ENCODE peak calls at places on chromosomes 4 and X, in four cellular contexts. N is CD4-positive, CD25-positive, alpha-beta regulatory T cell; C is CD4-positive, alpha-beta T cell; X is lung. J is an unnamed sample.

GRCh38 chrX:118974908-118975671 is 672 bp downstream of the LONRF3 start:
- DNase-seq in N (peak), C (peak), X (peak), J (no peak)

GRCh38 chrX:27890611-27891010 is 82.8 kb downstream of the MAGEB10 start:
- DNase-seq in N (no peak), C (no peak), X (no peak), J (no peak)

GRCh38 chr4:102328045-102328444 is 17.2 kb downstream of the SLC39A8 start:
- DNase-seq in N (no peak), C (no peak), X (no peak), J (no peak)

GRCh38 chr4:125041372-125041930 is 273.3 kb upstream of the FAT4 start:
- DNase-seq in N (no peak), C (no peak), X (no peak), J (no peak)

GRCh38 chr4:82710202-82710929 is 88.2 kb downstream of the SCD5 start:
- DNase-seq in N (no peak), C (no peak), X (no peak), J (no peak)

GRCh38 chr4:5706486-5707290 is 1.7 kb downstream of the EVC2 start:
- DNase-seq in N (no peak), C (no peak), X (no peak), J (no peak)

GRCh38 chr4:24748023-24748422 is 47.4 kb upstream of the SOD3 start:
- DNase-seq in N (no peak), C (no peak), X (no peak), J (no peak)

GRCh38 chrX:148914783-148915182 is 414.4 kb downstream of the AFF2 start:
- DNase-seq in N (no peak), C (no peak), X (no peak), J (no peak)

GRCh38 chrX:48966796-48967579 is 4.7 kb downstream of the KCND1 start:
- DNase-seq in N (no peak), C (no peak), X (no peak), J (no peak)

GRCh38 chrX:45196701-45197100 is 4.0 kb downstream of the DIPK2B start:
- DNase-seq in N (no peak), C (no peak), X (no peak), J (no peak)

GRCh38 chrX:21770631-21771321 is 12.9 kb upstream of the SMPX start:
- DNase-seq in N (no peak), C (no peak), X (no peak), J (no peak)

GRCh38 chrX:115941388-115941787 is 229.2 kb upstream of the AGTR2 start:
- DNase-seq in N (no peak), C (no peak), X (no peak), J (no peak)

GRCh38 chrX:65751511-65751910 is 84.1 kb downstream of the MSN start:
- DNase-seq in N (no peak), C (no peak), X (no peak), J (no peak)

GRCh38 chr4:88606832-88607231 is 14.6 kb downstream of the HERC3 start:
- DNase-seq in N (no peak), C (no peak), X (no peak), J (no peak)

GRCh38 chr4:88614058-88614457 is 21.8 kb downstream of the HERC3 start:
- DNase-seq in N (no peak), C (no peak), X (no peak), J (no peak)

GRCh38 chr4:88613417-88613875 is 21.2 kb downstream of the HERC3 start:
- DNase-seq in N (peak), C (peak), X (no peak), J (no peak)

GRCh38 chr4:88609387-88609786 is 17.1 kb downstream of the HERC3 start:
- DNase-seq in N (no peak), C (no peak), X (no peak), J (no peak)

GRCh38 chr4:88610771-88611170 is 18.5 kb downstream of the HERC3 start:
- DNase-seq in N (no peak), C (no peak), X (no peak), J (no peak)
- H3K27ac ChIP-seq in N (peak), C (peak), X (peak), J (no peak)

GRCh38 chr4:21864686-21865085 is 83.9 kb downstream of the KCNIP4 start:
- DNase-seq in N (no peak), C (no peak), X (no peak), J (no peak)

DNA sequence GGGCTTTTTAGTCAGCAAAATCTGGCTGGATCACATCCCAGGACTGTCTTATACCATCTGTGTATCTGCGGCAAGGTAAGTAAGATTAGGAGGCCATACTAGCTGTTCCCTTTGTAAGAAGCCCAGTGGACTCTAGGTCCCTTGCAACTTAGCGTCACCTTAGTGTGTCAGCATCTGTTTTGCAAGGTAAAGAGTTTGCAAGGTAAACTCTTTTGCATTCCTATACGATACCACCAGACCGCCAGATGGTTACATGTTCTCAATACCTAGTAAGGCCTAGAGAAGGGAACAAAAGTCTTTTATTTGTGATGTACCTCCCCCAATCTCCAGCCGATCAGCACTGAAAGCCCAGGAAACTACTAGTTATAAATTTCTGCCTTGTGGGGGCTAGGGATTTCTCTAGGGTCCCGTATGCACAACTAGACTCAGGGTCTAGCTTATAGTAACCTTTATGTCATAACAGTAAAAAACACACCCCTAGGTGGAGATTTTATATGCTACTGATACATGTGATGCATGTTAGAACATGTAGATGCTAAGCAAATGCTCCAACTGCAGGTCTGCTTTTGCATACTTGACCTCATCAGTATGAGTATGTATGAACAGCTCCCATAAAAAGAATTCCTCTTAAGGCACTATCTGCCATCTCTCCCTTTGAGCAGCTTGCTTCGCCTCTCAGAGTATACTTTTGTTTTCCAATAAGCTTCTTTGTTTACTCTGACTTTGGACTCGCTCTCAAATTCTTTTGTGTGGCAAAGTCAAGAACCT is 78.4 kb downstream of the KCNIP4 start:
- DNase-seq in N (no peak), C (no peak), X (no peak), J (no peak)
- H3K27ac ChIP-seq in N (no peak), C (no peak), X (no peak), J (no peak)

DNA sequence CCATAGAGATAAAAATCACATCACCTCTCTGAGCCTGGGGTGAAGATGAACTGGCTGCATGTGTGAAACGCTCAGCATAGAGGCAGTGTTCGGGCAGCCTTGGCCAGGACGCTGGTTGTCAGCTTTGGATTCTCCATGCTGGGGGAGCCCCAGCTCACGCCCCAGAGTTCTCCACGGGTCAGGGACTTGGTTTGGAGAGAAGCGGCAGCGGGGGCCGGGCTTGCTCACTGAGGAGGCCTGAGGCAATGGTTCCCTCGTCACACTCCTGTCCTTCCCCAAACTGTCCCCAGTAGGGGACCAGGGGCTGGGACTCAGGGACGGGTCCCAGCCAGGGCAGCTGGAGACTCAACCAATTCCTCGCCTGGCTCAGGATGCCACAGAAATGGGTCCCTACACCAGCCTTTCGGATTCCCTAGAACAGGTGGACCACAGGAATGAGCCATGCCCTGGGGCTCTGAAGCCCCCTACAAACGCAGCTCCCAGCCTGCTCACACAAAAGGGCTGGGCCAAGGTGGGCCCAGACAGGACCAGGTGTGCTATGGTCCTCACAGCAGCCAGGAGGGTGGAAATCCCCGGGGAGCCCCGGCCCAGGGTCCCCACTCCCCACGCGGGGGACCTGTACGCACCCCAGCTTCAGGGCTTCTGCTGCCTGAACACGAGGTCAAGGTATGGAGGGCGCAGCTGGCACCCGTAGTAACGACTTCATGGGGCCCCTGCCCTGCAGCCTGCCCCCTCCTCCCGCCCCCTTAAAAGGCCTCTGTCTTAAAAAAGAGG is 1.4 kb downstream of the MXD4 start:
- DNase-seq in N (no peak), C (no peak), X (no peak), J (no peak)
- H3K27ac ChIP-seq in N (peak), C (peak), X (peak), J (no peak)

GRCh38 chr4:26877417-26877816 is 16.8 kb downstream of the STIM2 start:
- DNase-seq in N (no peak), C (no peak), X (no peak), J (no peak)

GRCh38 chr4:26871611-26872010 is 11.0 kb downstream of the STIM2 start:
- DNase-seq in N (no peak), C (no peak), X (no peak), J (no peak)

GRCh38 chr4:26870576-26871260 is 10.1 kb downstream of the STIM2 start:
- DNase-seq in N (no peak), C (no peak), X (no peak), J (no peak)

GRCh38 chr4:26874110-26874509 is 13.5 kb downstream of the STIM2 start:
- DNase-seq in N (no peak), C (no peak), X (no peak), J (no peak)

DNA sequence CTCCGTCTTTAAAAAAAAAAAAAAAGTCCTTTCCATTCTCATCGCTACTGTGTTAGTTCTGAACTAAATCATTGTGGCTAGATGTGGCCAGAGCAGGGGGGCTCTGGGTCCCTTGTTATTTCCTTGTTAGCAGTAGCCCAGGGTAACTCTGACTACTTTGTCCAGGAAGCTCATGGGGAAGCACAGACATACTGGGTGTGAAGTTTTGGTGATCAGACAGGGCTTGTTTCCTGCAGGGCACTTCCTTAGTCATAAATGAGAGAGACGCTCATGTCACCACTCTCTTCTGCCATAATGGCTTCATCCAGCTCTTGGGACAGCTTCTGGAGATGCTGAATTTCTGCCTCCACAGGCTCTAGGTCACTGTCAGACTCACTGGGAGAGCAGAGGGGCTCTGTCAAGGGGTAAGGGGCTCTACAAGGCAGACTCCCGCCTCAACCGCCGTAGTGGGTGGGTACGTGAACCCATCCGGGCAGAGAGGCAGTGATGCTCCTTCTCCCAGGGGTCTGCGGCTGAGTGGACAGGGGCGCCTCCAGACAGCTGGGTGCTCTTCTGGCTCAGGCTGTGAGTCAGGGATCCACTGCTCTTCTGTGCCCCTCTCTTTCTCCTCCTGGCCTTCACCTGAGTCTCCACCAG is 12.9 kb downstream of the STIM2 start:
- DNase-seq in N (peak), C (peak), X (no peak), J (no peak)
- H3K27ac ChIP-seq in N (peak), C (peak), X (peak), J (no peak)

GRCh38 chr4:41146196-41146595 is 68.1 kb downstream of the APBB2 start:
- DNase-seq in N (no peak), C (no peak), X (no peak), J (no peak)
- H3K27ac ChIP-seq in N (no peak), C (no peak), X (no peak), J (no peak)

GRCh38 chr4:101264993-101265815 is 82.1 kb downstream of the PPP3CA start:
- DNase-seq in N (no peak), C (no peak), X (no peak), J (no peak)
- H3K27ac ChIP-seq in N (no peak), C (no peak), X (no peak), J (no peak)

GRCh38 chr4:183747931-183748664 is 89.0 kb downstream of the TRAPPC11 start:
- DNase-seq in N (no peak), C (no peak), X (peak), J (no peak)
- H3K27ac ChIP-seq in N (no peak), C (no peak), X (no peak), J (no peak)

DNA sequence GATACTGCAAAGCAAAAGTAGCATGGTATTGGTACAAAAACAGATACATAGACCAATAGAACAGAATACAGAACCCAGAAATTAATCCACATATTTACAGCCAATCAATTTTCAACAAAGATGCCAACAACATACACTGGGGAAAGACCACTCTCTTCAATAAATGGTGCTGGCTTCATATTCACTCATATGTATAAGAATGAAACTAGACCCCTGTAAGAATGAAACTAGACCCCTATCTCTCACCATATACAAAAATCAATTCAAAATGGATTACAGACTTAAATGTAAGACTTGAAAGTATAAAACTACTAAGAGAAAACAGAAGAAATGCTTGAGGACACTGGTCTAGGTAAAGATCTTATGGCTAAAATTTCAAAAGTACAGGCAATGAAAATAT is 19.3 kb downstream of the TLR6 start:
- DNase-seq in N (no peak), C (no peak), X (no peak), J (no peak)
- H3K27ac ChIP-seq in N (no peak), C (no peak), X (no peak), J (no peak)

DNA sequence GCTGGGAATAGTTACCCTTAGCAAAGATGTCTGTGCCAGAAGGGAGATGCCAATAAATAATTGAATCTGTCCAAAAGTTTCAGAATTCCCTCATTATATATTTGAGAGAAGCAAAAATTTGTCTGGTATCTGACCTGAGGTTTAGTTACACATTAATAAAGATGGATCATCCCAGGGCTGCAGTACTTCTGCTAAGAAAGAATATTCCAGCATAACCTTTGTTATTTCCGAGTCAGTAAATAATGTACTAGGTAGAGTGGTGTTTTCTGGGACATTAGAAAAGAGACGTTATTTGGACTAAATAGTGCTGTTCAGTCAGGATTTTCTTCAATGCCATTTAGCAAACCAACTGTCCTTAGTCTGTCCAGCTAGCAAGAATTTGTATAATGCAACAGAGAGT is 26.5 kb downstream of the ADD1 start:
- DNase-seq in N (no peak), C (no peak), X (no peak), J (no peak)
- H3K27ac ChIP-seq in N (no peak), C (no peak), X (no peak), J (no peak)